ENCODE peak calls at places on chromosomes 13 and 19, in four cellular contexts. Q is CD8-positive, alpha-beta memory T cell; H is AG04450; X is dorsolateral prefrontal cortex. W is an unnamed sample.
A peak's percentile ranks its signal among the peaks of the same experiment; 100 is the strongest.

GRCh38 chr19:38031423-38031770 is 124.4 kb downstream of the SIPA1L3 start:
- DNase-seq in X (no peak), Q (no peak), H (no peak), W (peak; percentile 81)

GRCh38 chr13:65236841-65237418 is 1993.2 kb downstream of the PCDH9 start:
- DNase-seq in X (no peak), H (no peak), Q (no peak), W (no peak)

GRCh38 chr13:113926301-113926761 is 47.5 kb downstream of the C13orf46 start:
- DNase-seq in H (no peak), Q (no peak), X (no peak), W (no peak)

GRCh38 chr19:2475018-2475701 is 767 bp upstream of the GADD45B start:
- DNase-seq in H (no peak), Q (peak; percentile 76), X (peak; percentile 38), W (no peak)

GRCh38 chr19:49224856-49225255 is 67.3 kb downstream of the TRPM4 start:
- DNase-seq in X (no peak), H (no peak), Q (no peak), W (no peak)

GRCh38 chr19:3375221-3376088 is 9.1 kb downstream of the NFIC start:
- DNase-seq in X (peak; percentile 91), H (no peak), Q (no peak), W (no peak)

GRCh38 chr19:45499196-45500180 is 1.2 kb downstream of the PPM1N start:
- DNase-seq in Q (peak; percentile 65), H (no peak), X (no peak), W (no peak)

GRCh38 chr13:108188260-108188659 is 27.1 kb downstream of the LIG4 start:
- DNase-seq in X (no peak), H (no peak), Q (no peak), W (no peak)

GRCh38 chr13:100497394-100497793 is 91.2 kb downstream of the GGACT start:
- DNase-seq in H (no peak), X (no peak), Q (no peak), W (peak; percentile 39)

GRCh38 chr13:32164622-32165268 is 133.2 kb downstream of the FRY start:
- DNase-seq in H (peak; percentile 20), Q (peak; percentile 1), X (peak; percentile 19), W (peak; percentile 45)

GRCh38 chr13:73056054-73056962 is 2.5 kb upstream of the KLF5 start:
- DNase-seq in H (no peak), Q (no peak), X (no peak), W (peak; percentile 80)

GRCh38 chr19:34972163-34972705 is 8.2 kb upstream of the ZNF792 start:
- DNase-seq in Q (no peak), X (no peak), H (no peak), W (no peak)

GRCh38 chr13:39512687-39513086 is 90.3 kb downstream of the LHFPL6 start:
- DNase-seq in H (no peak), X (no peak), Q (no peak), W (no peak)

GRCh38 chr13:40657307-40657706 is 9.1 kb downstream of the FOXO1 start:
- DNase-seq in H (no peak), X (no peak), Q (no peak), W (no peak)

GRCh38 chr19:35076657-35077056 is 35.1 kb downstream of the HPN start:
- DNase-seq in X (no peak), H (no peak), Q (no peak), W (no peak)

GRCh38 chr19:16998635-16999194 is 27.9 kb downstream of the CPAMD8 start:
- DNase-seq in X (no peak), Q (no peak), H (no peak), W (no peak)

GRCh38 chr13:102495663-102496062 is 93.8 kb upstream of the FGF14 start:
- DNase-seq in Q (no peak), X (no peak), H (no peak), W (no peak)
- H3K4me3 ChIP-seq in Q (no peak overlapping the region), X (no peak overlapping the region), H (no peak overlapping the region), W (no peak overlapping the region)

DNA sequence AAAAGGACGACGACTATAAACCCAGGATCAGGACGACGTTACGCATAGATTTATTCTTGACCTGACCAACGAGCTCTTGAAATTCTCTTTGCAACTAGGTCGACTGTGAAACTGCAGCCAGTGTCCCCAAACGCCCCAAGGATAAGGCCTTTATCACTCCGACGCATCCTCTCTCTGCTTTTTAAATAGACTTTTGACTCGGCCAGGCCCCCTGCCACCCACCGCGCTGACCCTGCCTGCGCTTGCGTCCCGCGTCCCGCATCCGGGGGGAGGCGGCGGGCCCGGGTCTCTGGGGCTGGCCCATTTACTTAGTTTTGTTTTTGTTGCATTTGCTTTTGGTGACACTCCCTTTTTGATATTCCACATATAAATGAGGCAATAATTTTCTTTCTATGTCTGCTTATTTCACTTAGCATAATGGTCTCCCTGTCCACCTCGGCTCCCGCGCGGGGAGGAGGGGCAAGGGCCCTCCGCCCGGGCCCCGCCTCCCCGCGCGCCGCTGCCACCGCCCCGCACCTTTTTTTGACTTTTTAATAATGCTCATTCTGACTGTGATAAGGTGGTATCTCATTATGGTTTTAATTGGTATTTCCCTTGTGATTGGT is 17.5 kb downstream of the RB1 start:
- DNase-seq in H (no peak), Q (no peak), X (no peak), W (no peak)
- H3K4me3 ChIP-seq in H (no peak overlapping the region), Q (peak overlapping the region; percentile 57), X (peak overlapping the region; percentile 40), W (peak overlapping the region; percentile 24)

DNA sequence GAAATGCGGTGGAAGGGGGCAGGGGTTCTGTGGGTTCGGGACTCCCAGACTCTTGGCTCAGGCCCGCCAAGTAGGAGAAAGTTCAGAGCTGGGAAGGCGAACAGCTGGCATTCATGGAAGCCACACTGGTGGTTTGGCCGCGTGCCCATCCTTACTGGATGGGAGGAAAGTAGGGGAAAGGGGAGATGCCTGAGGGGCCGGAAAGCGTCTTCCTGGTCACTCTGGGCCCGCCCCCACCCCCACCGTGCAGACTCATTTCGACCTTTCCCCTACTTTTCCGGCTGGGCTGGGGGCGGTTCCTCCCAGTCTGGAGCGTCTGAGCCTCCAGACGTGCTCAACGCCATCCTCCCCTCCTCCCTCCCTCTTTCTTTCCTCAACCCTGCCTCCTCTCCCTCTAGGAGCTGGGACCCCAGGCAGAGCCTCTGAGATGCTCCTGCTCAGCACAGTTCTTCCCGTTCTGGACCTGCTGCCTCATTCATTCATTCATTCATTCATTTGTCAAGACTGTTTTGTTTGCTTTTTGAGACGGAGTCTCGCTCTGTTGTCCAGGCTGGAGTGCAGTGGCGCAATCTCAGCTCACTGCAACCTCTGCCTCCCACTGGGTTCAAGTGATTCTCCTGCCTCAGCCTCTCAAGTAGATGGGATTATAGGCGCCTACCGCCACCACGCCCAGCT is 3.5 kb downstream of the ANGPTL4 start:
- DNase-seq in Q (no peak), H (peak; percentile 96), X (peak; percentile 26), W (peak; percentile 94)
- H3K4me3 ChIP-seq in Q (no peak overlapping the region), H (peak overlapping the region; percentile 37), X (no peak overlapping the region), W (peak overlapping the region; percentile 2)

DNA sequence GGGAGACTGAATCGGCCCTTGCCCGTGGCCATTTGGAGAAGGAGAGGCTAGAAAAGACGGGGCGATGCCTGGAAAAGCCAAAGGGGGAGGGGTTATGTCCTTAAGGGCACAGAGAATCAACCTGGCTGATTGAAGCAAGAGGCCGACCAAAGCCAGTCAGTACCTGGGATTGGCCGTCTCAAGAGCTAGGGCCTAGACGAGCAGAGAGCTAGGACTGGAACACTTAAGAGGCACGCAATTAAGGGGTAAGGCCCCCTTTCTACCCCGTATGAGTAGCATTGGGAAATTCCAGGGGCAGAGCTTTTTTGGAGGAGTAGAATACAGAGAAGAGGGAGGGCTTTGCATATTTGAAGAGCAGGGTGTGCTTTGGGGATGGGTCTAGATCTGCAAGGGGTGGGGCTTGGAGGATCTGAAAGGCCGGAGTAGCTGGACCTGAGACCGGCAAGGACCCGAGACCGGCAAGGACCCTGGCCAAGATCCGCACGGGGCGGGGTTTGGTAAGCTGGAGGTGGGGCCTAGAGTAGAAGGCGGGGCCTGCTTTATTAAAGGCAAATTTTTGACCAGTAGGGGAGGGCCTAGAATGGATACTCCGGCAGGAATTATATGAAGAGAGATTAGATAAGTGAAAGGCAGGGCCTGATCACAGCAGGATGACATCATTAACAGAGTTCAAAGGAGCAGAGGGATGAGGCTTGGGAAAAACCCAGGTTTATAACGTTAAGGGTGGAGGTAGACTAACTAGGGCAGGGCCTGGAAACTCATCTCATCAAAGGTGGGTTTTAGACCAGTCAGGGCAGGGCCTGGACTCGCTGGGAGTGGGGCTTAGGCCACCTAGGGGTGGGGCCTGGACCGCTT is 10.7 kb upstream of the CACNG6 start:
- DNase-seq in H (no peak), X (no peak), Q (no peak), W (no peak)
- H3K4me3 ChIP-seq in H (peak overlapping the region; percentile 53), X (peak overlapping the region; percentile 24), Q (no peak overlapping the region), W (peak overlapping the region; percentile 44)

DNA sequence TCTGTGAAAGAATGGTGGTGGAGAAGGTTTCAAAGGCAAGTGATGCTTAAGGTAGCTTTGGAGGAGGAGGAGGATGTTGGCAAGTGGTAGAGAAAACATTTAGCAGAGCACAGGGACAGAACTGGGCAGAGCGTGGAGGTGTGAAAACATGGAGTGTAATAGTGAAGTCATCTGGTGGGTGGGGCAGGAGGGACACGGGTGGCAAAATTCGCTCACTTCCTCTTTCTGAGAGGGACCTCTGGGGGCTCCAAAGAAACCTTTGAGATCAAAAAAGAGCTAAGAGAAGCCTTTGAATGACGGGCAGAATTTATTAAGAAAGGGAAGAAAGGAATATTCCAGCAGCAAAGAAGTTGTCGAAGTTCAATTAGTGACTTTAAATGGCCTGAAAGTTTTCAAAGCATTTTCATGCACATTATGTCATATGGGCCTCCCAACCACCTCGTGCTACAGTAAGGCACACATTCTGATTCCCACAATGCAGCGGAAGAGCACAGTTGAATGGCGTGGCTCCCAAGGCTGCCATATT is 82.8 kb downstream of the STARD13 start:
- DNase-seq in Q (no peak), H (no peak), X (no peak), W (no peak)
- H3K4me3 ChIP-seq in Q (no peak overlapping the region), H (no peak overlapping the region), X (no peak overlapping the region), W (no peak overlapping the region)

W was measured in astrocyte of the cerebellum.